ENCODE peak calls at places on chromosome 18, in five cellular contexts. E is NCI-H748 treated with DMSO at 0.1 percent for 48 hours, P is nephron progenitor cell, H is GM23248, T is Right ventricle myocardium superior. L is an unnamed sample.
A peak's percentile ranks its signal among the peaks of the same experiment; 100 is the strongest.

GRCh38 chr18:48929951-48930713 is 20.6 kb downstream of the SMAD7 start:
- DNase-seq in E (no peak), P (peak; percentile 73), H (peak; percentile 82), T (no peak), L (no peak)

GRCh38 chr18:9708882-9709877 is 1.1 kb downstream of the RAB31 start:
- DNase-seq in E (no peak), P (peak; percentile 50), H (peak; percentile 62), T (peak; percentile 58), L (no peak)

GRCh38 chr18:35835366-35835765 is 137.1 kb upstream of the RMP24 start:
- DNase-seq in E (no peak), P (no peak), H (no peak), T (no peak), L (no peak)

GRCh38 chr18:24009246-24009645 is 5.3 kb upstream of the TTC39C start:
- DNase-seq in E (no peak), P (no peak), H (no peak), T (no peak), L (no peak)

GRCh38 chr18:48764452-48764851 is 186.3 kb downstream of the SMAD7 start:
- DNase-seq in E (no peak), P (no peak), H (no peak), T (no peak), L (no peak)

GRCh38 chr18:79942786-79943607 is 8.5 kb downstream of the SLC66A2 start:
- DNase-seq in E (no peak), P (no peak), H (no peak), T (no peak), L (no peak)

GRCh38 chr18:22999212-22999611 is 66.1 kb downstream of the RBBP8 start:
- DNase-seq in E (no peak), P (no peak), H (peak; percentile 45), T (no peak), L (no peak)

GRCh38 chr18:6327895-6328623 is 86.7 kb downstream of the L3MBTL4 start:
- DNase-seq in E (no peak), P (no peak), H (no peak), T (no peak), L (no peak)

GRCh38 chr18:23871410-23871809 is 143.1 kb upstream of the TTC39C start:
- DNase-seq in E (no peak), P (peak; percentile 24), H (no peak), T (no peak), L (no peak)

GRCh38 chr18:59900222-59901128 is 679 bp downstream of the PMAIP1 start:
- DNase-seq in E (peak; percentile 77), P (peak; percentile 27), H (peak; percentile 71), T (peak; percentile 46), L (no peak)

GRCh38 chr18:6708880-6709279 is 20.6 kb upstream of the ARHGAP28 start:
- DNase-seq in E (no peak), P (no peak), H (no peak), T (no peak), L (no peak)

GRCh38 chr18:44986933-44987332 is 306.2 kb downstream of the SETBP1 start:
- DNase-seq in E (no peak), P (no peak), H (peak; percentile 8), T (no peak), L (no peak)

GRCh38 chr18:49690307-49690706 is 123.0 kb downstream of the ACAA2 start:
- DNase-seq in E (no peak), P (no peak), H (peak; percentile 95), T (no peak), L (no peak)